ENCODE peak calls at places on chromosomes 12 and 14, in four cellular contexts. One of them, this sample, is unnamed.
A peak's percentile ranks its signal among the peaks of the same experiment; 100 is the strongest.

GRCh38 chr12:30614031-30614430 is 81.6 kb downstream of the IPO8 start:
- DNase-seq in endothelial cell: no peak
- DNase-seq in GM10248: no peak
- DNase-seq in transverse colon: no peak
- DNase-seq in this sample: no peak

GRCh38 chr12:115362319-115362976 is 678.5 kb upstream of the TBX3 start:
- DNase-seq in transverse colon: no peak
- DNase-seq in endothelial cell: no peak
- DNase-seq in GM10248: no peak
- DNase-seq in this sample: no peak

GRCh38 chr14:71752111-71752738 is 180.0 kb upstream of the RGS6 start:
- DNase-seq in endothelial cell: no peak
- DNase-seq in GM10248: no peak
- DNase-seq in transverse colon: no peak
- DNase-seq in this sample: no peak

GRCh38 chr12:121038861-121039654 is at the start of gene OASL:
- DNase-seq in transverse colon: peak; percentile 77
- DNase-seq in endothelial cell: no peak
- DNase-seq in GM10248: peak; percentile 65
- DNase-seq in this sample: no peak

GRCh38 chr12:122730215-122731014 is at the start of gene HCAR1:
- DNase-seq in GM10248: no peak
- DNase-seq in endothelial cell: no peak
- DNase-seq in transverse colon: no peak
- DNase-seq in this sample: no peak

GRCh38 chr12:65839027-65839426 is 14.7 kb downstream of the HMGA2 start:
- DNase-seq in endothelial cell: no peak
- DNase-seq in transverse colon: no peak
- DNase-seq in GM10248: no peak
- DNase-seq in this sample: no peak

GRCh38 chr12:452667-453210 is 7.0 kb upstream of the B4GALNT3 start:
- DNase-seq in transverse colon: peak; percentile 56
- DNase-seq in GM10248: peak; percentile 71
- DNase-seq in endothelial cell: no peak
- DNase-seq in this sample: no peak

GRCh38 chr14:34256223-34256622 is 205.8 kb downstream of the SPTSSA start:
- DNase-seq in GM10248: no peak
- DNase-seq in endothelial cell: no peak
- DNase-seq in transverse colon: no peak
- DNase-seq in this sample: no peak

GRCh38 chr14:24339284-24340151 is at the start of gene RIPK3:
- DNase-seq in endothelial cell: no peak
- DNase-seq in transverse colon: peak; percentile 87
- DNase-seq in GM10248: peak; percentile 84
- DNase-seq in this sample: peak; percentile 25

GRCh38 chr14:55929136-55929535 is 189.1 kb upstream of the PELI2 start:
- DNase-seq in GM10248: no peak
- DNase-seq in transverse colon: no peak
- DNase-seq in endothelial cell: no peak
- DNase-seq in this sample: no peak

GRCh38 chr14:36520601-36521525 is 831 bp upstream of the NKX2-1 start:
- DNase-seq in GM10248: peak; percentile 39
- DNase-seq in transverse colon: peak; percentile 30
- DNase-seq in endothelial cell: peak; percentile 71
- DNase-seq in this sample: peak; percentile 80

GRCh38 chr14:65034021-65034420 is 47.3 kb downstream of the FNTB start:
- DNase-seq in transverse colon: no peak
- DNase-seq in GM10248: no peak
- DNase-seq in endothelial cell: no peak
- DNase-seq in this sample: no peak

GRCh38 chr12:76787689-76788088 is 23.8 kb downstream of the ZDHHC17 start:
- DNase-seq in endothelial cell: no peak
- DNase-seq in transverse colon: no peak
- DNase-seq in GM10248: no peak
- DNase-seq in this sample: no peak

GRCh38 chr12:21962236-21962635 is 21.0 kb upstream of the ABCC9 start:
- DNase-seq in endothelial cell: no peak
- DNase-seq in transverse colon: no peak
- DNase-seq in GM10248: no peak
- DNase-seq in this sample: no peak

GRCh38 chr14:61019537-61019936 is 38.5 kb downstream of the SLC38A6 start:
- DNase-seq in endothelial cell: no peak
- DNase-seq in transverse colon: no peak
- DNase-seq in GM10248: no peak
- DNase-seq in this sample: no peak

GRCh38 chr14:93889739-93890138 is 37.4 kb upstream of the FAM181A start:
- DNase-seq in transverse colon: no peak
- DNase-seq in endothelial cell: no peak
- DNase-seq in GM10248: no peak
- DNase-seq in this sample: no peak

GRCh38 chr14:54591461-54592245 is 24.7 kb downstream of the SAMD4A start:
- DNase-seq in endothelial cell: no peak
- DNase-seq in transverse colon: no peak
- DNase-seq in GM10248: no peak
- DNase-seq in this sample: no peak

GRCh38 chr12:130436741-130437501 is 99.2 kb downstream of the PIWIL1 start:
- DNase-seq in endothelial cell: no peak
- DNase-seq in GM10248: no peak
- DNase-seq in transverse colon: no peak
- DNase-seq in this sample: no peak

GRCh38 chr12:90428474-90428873 is 526.5 kb downstream of the CCER1 start:
- DNase-seq in endothelial cell: no peak
- DNase-seq in GM10248: no peak
- DNase-seq in transverse colon: no peak
- DNase-seq in this sample: no peak

GRCh38 chr14:70698288-70698687 is 56.6 kb downstream of the TTC9 start:
- DNase-seq in transverse colon: peak; percentile 43
- DNase-seq in endothelial cell: no peak
- DNase-seq in GM10248: no peak
- DNase-seq in this sample: no peak

GRCh38 chr12:89421093-89421835 is 69.0 kb upstream of the DUSP6 start:
- DNase-seq in GM10248: no peak
- DNase-seq in endothelial cell: no peak
- DNase-seq in transverse colon: no peak
- DNase-seq in this sample: no peak
- TF ChIP-seq CTCF in GM10248: no peak
- TF ChIP-seq CTCF in endothelial cell: no peak
- TF ChIP-seq CTCF in transverse colon: no peak
- TF ChIP-seq CTCF in this sample: peak; percentile 46

DNA sequence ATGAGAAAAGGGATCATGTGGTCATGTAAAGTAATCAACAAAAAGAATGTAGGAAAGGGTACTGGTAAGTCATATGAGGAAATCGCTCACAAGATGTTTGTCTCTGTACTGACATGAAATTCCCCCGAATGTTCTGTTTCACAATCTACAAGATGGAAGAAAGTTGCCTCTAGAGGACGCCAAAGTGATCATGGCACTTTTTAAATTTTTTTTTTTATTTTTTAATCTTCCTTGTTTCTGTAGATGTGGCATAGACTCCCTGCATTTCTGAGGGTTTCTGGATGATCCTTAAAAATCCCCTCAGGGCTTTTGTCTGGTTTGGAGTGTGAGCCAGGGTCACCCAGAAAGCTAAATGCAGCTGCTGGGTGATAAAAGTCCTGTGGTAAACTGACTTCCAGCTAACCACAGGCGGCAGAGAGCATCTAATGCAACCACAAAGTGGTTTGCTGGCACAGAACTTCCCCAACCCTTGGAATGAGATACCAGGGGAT is 393.6 kb downstream of the CCDC91 start:
- DNase-seq in endothelial cell: no peak
- DNase-seq in GM10248: no peak
- DNase-seq in transverse colon: no peak
- DNase-seq in this sample: no peak
- TF ChIP-seq CTCF in endothelial cell: no peak
- TF ChIP-seq CTCF in GM10248: no peak
- TF ChIP-seq CTCF in transverse colon: no peak
- TF ChIP-seq CTCF in this sample: no peak

DNA sequence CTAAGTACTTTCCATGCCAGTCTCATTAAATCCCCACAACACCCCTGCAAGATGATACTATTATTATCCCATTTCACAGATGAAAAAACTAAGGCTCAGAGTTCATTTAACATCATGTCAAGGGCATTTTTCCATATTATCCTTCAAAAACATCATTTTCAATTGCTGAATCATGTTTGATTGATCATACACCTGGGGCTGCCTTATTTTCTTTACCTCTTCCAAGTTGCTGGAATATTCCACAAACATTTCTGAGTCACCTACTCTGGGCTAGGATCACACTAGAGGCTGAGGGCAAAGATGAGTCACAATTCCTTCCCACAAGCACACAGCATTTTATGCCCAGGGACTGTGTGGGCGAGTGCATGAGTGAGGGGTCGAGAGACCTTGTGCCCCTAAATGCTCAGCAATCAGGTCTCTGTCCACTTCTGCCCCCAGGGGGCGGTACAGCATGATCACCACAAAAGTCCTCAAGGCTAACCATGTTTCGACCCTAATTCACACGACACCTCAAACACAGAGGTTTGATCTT is 14.1 kb upstream of the TMEM119 start:
- DNase-seq in endothelial cell: peak; percentile 68
- DNase-seq in transverse colon: no peak
- DNase-seq in GM10248: no peak
- DNase-seq in this sample: peak; percentile 51
- TF ChIP-seq CTCF in endothelial cell: peak; percentile 65
- TF ChIP-seq CTCF in transverse colon: peak; percentile 22
- TF ChIP-seq CTCF in GM10248: peak; percentile 26
- TF ChIP-seq CTCF in this sample: peak; percentile 59

GRCh38 chr14:79225815-79226214 is 985.5 kb downstream of the DIO2 start:
- DNase-seq in transverse colon: no peak
- DNase-seq in endothelial cell: no peak
- DNase-seq in GM10248: no peak
- DNase-seq in this sample: no peak

GRCh38 chr14:79229383-79229875 is 981.9 kb downstream of the DIO2 start:
- DNase-seq in GM10248: no peak
- DNase-seq in transverse colon: no peak
- DNase-seq in endothelial cell: no peak
- DNase-seq in this sample: no peak
- TF ChIP-seq CTCF in GM10248: no peak
- TF ChIP-seq CTCF in transverse colon: no peak
- TF ChIP-seq CTCF in endothelial cell: no peak
- TF ChIP-seq CTCF in this sample: no peak

DNA sequence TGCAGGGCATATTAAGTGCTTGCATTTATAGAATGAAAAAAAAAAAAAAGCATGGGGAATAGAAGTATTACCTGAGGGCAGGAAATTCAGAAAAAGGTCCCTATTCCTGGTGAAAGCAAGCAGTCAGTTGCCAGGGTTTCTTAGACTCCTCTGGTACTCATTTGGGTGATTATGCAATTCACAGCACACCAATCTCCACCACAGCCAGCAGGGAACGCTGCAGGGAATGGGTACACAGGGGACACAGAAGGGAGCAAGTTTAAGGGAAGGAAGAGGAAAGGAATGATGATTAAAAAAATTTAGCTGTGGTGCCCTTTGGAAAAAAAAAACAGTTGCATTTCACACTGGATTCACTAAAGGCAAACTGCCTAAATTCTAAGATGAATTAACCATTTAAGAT is 14.2 kb downstream of the BLTP3B start:
- DNase-seq in transverse colon: peak; percentile 29
- DNase-seq in GM10248: no peak
- DNase-seq in endothelial cell: peak; percentile 23
- DNase-seq in this sample: peak; percentile 51
- TF ChIP-seq CTCF in transverse colon: no peak
- TF ChIP-seq CTCF in GM10248: no peak
- TF ChIP-seq CTCF in endothelial cell: no peak
- TF ChIP-seq CTCF in this sample: no peak

GRCh38 chr12:5796171-5797091 is 148.6 kb downstream of the ANO2 start:
- DNase-seq in endothelial cell: peak; percentile 74
- DNase-seq in transverse colon: peak; percentile 53
- DNase-seq in GM10248: peak; percentile 30
- DNase-seq in this sample: peak; percentile 82
- TF ChIP-seq CTCF in endothelial cell: peak; percentile 72
- TF ChIP-seq CTCF in transverse colon: peak; percentile 61
- TF ChIP-seq CTCF in GM10248: peak; percentile 31
- TF ChIP-seq CTCF in this sample: peak; percentile 75

DNA sequence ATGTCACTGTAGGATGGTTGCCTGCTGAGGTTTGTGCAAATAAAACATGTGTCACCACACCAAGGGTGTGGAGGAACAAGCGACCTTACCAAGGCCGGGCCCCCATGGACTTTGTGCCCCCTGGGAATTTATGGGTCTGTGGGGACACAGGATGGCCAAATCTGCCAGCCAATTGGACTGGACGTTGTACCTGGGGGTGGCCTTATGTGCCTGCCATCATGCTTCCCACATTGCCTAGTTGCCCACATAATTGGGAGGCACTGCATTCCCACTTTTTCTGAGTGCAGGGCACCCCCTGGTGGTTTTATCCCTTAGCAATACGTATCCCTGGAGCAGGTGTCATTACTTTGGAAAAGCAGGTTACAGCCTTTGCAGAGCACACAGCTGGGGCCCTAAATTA is 92.6 kb upstream of the TMPO start:
- DNase-seq in endothelial cell: peak; percentile 53
- DNase-seq in GM10248: no peak
- DNase-seq in transverse colon: peak; percentile 75
- DNase-seq in this sample: no peak
- TF ChIP-seq CTCF in endothelial cell: peak; percentile 35
- TF ChIP-seq CTCF in GM10248: no peak
- TF ChIP-seq CTCF in transverse colon: peak; percentile 14
- TF ChIP-seq CTCF in this sample: peak; percentile 17

GRCh38 chr14:81868172-81868571 is 334.5 kb upstream of the SEL1L start:
- DNase-seq in endothelial cell: no peak
- DNase-seq in transverse colon: no peak
- DNase-seq in GM10248: no peak
- DNase-seq in this sample: no peak
- TF ChIP-seq CTCF in endothelial cell: no peak
- TF ChIP-seq CTCF in transverse colon: no peak
- TF ChIP-seq CTCF in GM10248: no peak
- TF ChIP-seq CTCF in this sample: peak; percentile 18